ENCODE peak calls at places on chromosomes 16 and 17, in six cellular contexts. One of them, this sample, is unnamed.

GRCh38 chr17:83196973-83197880 is 117.8 kb downstream of the METRNL start:
- DNase-seq in GM06990: no peak
- DNase-seq in fibroblast of the aortic adventitia: peak
- DNase-seq in ascending aorta: peak
- DNase-seq in fibroblast of villous mesenchyme: no peak
- DNase-seq in tibial nerve: peak
- DNase-seq in this sample: no peak

GRCh38 chr17:77884019-77884418 is 74.5 kb upstream of the TNRC6C start:
- DNase-seq in GM06990: no peak
- DNase-seq in fibroblast of the aortic adventitia: peak
- DNase-seq in ascending aorta: no peak
- DNase-seq in fibroblast of villous mesenchyme: no peak
- DNase-seq in tibial nerve: no peak
- DNase-seq in this sample: no peak

GRCh38 chr17:80789356-80789902 is 202.2 kb upstream of the CHMP6 start:
- DNase-seq in GM06990: no peak
- DNase-seq in fibroblast of the aortic adventitia: peak
- DNase-seq in ascending aorta: no peak
- DNase-seq in fibroblast of villous mesenchyme: peak
- DNase-seq in tibial nerve: no peak
- DNase-seq in this sample: peak

GRCh38 chr17:81854974-81855774 is 5.2 kb downstream of the P4HB start:
- DNase-seq in GM06990: no peak
- DNase-seq in fibroblast of the aortic adventitia: peak
- DNase-seq in ascending aorta: no peak
- DNase-seq in fibroblast of villous mesenchyme: no peak
- DNase-seq in tibial nerve: no peak
- DNase-seq in this sample: no peak

GRCh38 chr16:23807028-23807427 is 28.8 kb upstream of the PRKCB start:
- DNase-seq in GM06990: no peak
- DNase-seq in fibroblast of the aortic adventitia: no peak
- DNase-seq in ascending aorta: no peak
- DNase-seq in fibroblast of villous mesenchyme: no peak
- DNase-seq in tibial nerve: no peak
- DNase-seq in this sample: no peak

GRCh38 chr17:79144090-79144610 is 69.5 kb downstream of the ENGASE start:
- DNase-seq in GM06990: no peak
- DNase-seq in fibroblast of the aortic adventitia: no peak
- DNase-seq in ascending aorta: no peak
- DNase-seq in fibroblast of villous mesenchyme: no peak
- DNase-seq in tibial nerve: no peak
- DNase-seq in this sample: no peak

GRCh38 chr17:4959261-4959965 is 8.2 kb downstream of the SPAG7 start:
- DNase-seq in GM06990: no peak
- DNase-seq in fibroblast of the aortic adventitia: no peak
- DNase-seq in ascending aorta: no peak
- DNase-seq in fibroblast of villous mesenchyme: no peak
- DNase-seq in tibial nerve: no peak
- DNase-seq in this sample: no peak

GRCh38 chr17:61454932-61455753 is 2.9 kb downstream of the TBX4 start:
- DNase-seq in GM06990: no peak
- DNase-seq in fibroblast of the aortic adventitia: no peak
- DNase-seq in ascending aorta: no peak
- DNase-seq in fibroblast of villous mesenchyme: peak
- DNase-seq in tibial nerve: no peak
- DNase-seq in this sample: no peak

GRCh38 chr17:77451894-77452852 is 311.4 kb downstream of the SEC14L1 start:
- DNase-seq in GM06990: no peak
- DNase-seq in fibroblast of the aortic adventitia: peak
- DNase-seq in ascending aorta: no peak
- DNase-seq in fibroblast of villous mesenchyme: peak
- DNase-seq in tibial nerve: peak
- DNase-seq in this sample: no peak

GRCh38 chr17:65099941-65100315 is 37.2 kb upstream of the RGS9 start:
- DNase-seq in GM06990: peak
- DNase-seq in fibroblast of the aortic adventitia: peak
- DNase-seq in ascending aorta: no peak
- DNase-seq in fibroblast of villous mesenchyme: no peak
- DNase-seq in tibial nerve: peak
- DNase-seq in this sample: peak

GRCh38 chr16:81551821-81552304 is 107.3 kb downstream of the CMIP start:
- DNase-seq in GM06990: no peak
- DNase-seq in fibroblast of the aortic adventitia: peak
- DNase-seq in ascending aorta: no peak
- DNase-seq in fibroblast of villous mesenchyme: peak
- DNase-seq in tibial nerve: no peak
- DNase-seq in this sample: no peak

GRCh38 chr17:72580321-72581127 is 459.7 kb downstream of the SOX9 start:
- DNase-seq in GM06990: no peak
- DNase-seq in fibroblast of the aortic adventitia: no peak
- DNase-seq in ascending aorta: no peak
- DNase-seq in fibroblast of villous mesenchyme: no peak
- DNase-seq in tibial nerve: no peak
- DNase-seq in this sample: no peak

GRCh38 chr16:57955572-57955971 is 15.4 kb downstream of the CNGB1 start:
- DNase-seq in GM06990: no peak
- DNase-seq in fibroblast of the aortic adventitia: no peak
- DNase-seq in ascending aorta: no peak
- DNase-seq in fibroblast of villous mesenchyme: peak
- DNase-seq in tibial nerve: no peak
- DNase-seq in this sample: no peak

GRCh38 chr17:36544049-36544319 is 735 bp upstream of the GGNBP2 start:
- DNase-seq in GM06990: no peak
- DNase-seq in fibroblast of the aortic adventitia: peak
- DNase-seq in ascending aorta: no peak
- DNase-seq in fibroblast of villous mesenchyme: no peak
- DNase-seq in tibial nerve: no peak
- DNase-seq in this sample: peak

GRCh38 chr16:4593069-4593468 is 21.6 kb downstream of the UBALD1 start:
- DNase-seq in GM06990: no peak
- DNase-seq in fibroblast of the aortic adventitia: no peak
- DNase-seq in ascending aorta: no peak
- DNase-seq in fibroblast of villous mesenchyme: no peak
- DNase-seq in tibial nerve: no peak
- DNase-seq in this sample: no peak

GRCh38 chr16:87234601-87235000 is 82.6 kb downstream of the C16orf95 start:
- DNase-seq in GM06990: no peak
- DNase-seq in fibroblast of the aortic adventitia: no peak
- DNase-seq in ascending aorta: no peak
- DNase-seq in fibroblast of villous mesenchyme: no peak
- DNase-seq in tibial nerve: no peak
- DNase-seq in this sample: no peak

GRCh38 chr16:87233928-87234327 is 83.3 kb downstream of the C16orf95 start:
- DNase-seq in GM06990: no peak
- DNase-seq in fibroblast of the aortic adventitia: peak
- DNase-seq in ascending aorta: no peak
- DNase-seq in fibroblast of villous mesenchyme: peak
- DNase-seq in tibial nerve: no peak
- DNase-seq in this sample: no peak

GRCh38 chr16:87238371-87238715 is 78.8 kb downstream of the C16orf95 start:
- DNase-seq in GM06990: no peak
- DNase-seq in fibroblast of the aortic adventitia: no peak
- DNase-seq in ascending aorta: no peak
- DNase-seq in fibroblast of villous mesenchyme: no peak
- DNase-seq in tibial nerve: no peak
- DNase-seq in this sample: no peak

GRCh38 chr16:87236516-87237115 is 80.6 kb downstream of the C16orf95 start:
- DNase-seq in GM06990: no peak
- DNase-seq in fibroblast of the aortic adventitia: no peak
- DNase-seq in ascending aorta: no peak
- DNase-seq in fibroblast of villous mesenchyme: no peak
- DNase-seq in tibial nerve: no peak
- DNase-seq in this sample: no peak

DNA sequence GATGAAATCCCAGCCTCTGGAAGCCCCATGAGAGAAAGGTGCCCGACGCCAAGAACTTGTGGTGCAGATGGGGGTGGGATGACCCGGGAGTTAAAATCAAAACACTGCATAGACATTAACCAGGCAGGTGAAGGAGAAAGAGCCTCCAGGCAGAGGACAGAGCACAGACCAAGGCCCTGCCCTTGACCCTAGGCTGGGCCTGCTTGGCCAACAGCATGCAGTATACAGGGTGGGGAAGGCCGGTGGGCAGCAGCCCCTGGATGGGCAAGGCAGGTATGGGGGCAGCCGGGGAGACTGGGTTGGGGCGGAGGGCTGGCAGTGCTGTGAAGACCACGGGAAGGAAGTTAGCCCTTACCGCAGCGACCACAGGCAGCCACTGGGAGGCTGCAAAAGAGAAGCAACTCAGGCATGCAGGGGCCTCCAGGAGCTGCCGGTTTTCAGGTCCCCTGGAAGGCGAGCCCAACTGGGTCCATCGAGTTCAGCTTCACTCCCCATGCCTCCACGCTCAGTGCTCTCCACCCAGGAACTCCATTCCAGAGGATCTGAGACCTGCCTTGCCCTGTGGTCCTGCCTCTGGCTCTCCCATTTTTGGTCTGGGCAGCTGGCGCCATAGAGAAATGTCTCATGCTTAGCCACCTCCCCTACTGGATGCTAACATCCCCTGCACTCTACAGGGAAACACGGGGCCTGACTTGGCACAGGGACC is 81.2 kb downstream of the C16orf95 start:
- DNase-seq in GM06990: peak
- DNase-seq in fibroblast of the aortic adventitia: no peak
- DNase-seq in ascending aorta: no peak
- DNase-seq in fibroblast of villous mesenchyme: no peak
- DNase-seq in tibial nerve: no peak
- DNase-seq in this sample: no peak
- TF ChIP-seq CTCF in GM06990: no peak
- TF ChIP-seq CTCF in fibroblast of the aortic adventitia: no peak
- TF ChIP-seq CTCF in ascending aorta: no peak
- TF ChIP-seq CTCF in fibroblast of villous mesenchyme: no peak
- TF ChIP-seq CTCF in tibial nerve: no peak
- TF ChIP-seq CTCF in this sample: no peak

DNA sequence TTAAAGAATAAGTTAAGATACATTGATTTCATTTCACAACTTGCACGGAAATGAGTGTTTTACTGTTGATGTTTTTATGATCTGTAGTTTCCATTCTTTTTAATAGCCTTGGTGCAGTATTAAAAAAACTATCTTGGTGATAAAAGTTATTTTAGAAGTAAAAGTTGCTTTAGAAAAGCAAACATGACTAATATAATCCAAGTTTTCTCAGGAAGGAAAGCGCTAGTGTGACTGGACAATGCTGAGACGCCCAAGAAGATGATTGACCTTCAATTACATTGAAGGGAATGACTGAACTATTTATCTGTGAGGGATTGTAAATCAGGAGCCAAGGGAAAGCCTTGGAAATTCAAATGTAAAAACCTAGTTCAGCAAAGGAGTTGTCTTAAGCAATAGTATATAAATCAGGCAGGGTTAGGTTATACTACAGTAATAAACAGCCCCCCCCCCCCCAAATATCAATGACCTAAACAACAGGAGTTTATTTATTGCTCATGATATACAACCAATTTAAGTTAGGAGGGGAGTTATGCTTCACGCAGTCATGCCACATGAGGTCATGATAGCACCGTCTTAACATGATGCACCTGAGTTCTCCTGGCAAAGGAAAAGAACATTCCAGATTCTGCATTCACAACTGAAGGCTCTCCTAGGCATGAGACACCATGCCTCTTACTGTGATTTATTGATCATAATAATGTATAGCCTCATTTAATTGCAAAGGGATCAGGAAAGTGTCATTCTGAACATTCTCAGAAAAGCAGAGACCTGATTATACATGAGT is 443.8 kb downstream of the CDH13 start:
- DNase-seq in GM06990: no peak
- DNase-seq in fibroblast of the aortic adventitia: no peak
- DNase-seq in ascending aorta: no peak
- DNase-seq in fibroblast of villous mesenchyme: peak
- DNase-seq in tibial nerve: no peak
- DNase-seq in this sample: no peak
- TF ChIP-seq CTCF in GM06990: no peak
- TF ChIP-seq CTCF in fibroblast of the aortic adventitia: no peak
- TF ChIP-seq CTCF in ascending aorta: no peak
- TF ChIP-seq CTCF in fibroblast of villous mesenchyme: no peak
- TF ChIP-seq CTCF in tibial nerve: no peak
- TF ChIP-seq CTCF in this sample: no peak

GRCh38 chr17:43908111-43908721 is 880 bp upstream of the MPP2 start:
- DNase-seq in GM06990: no peak
- DNase-seq in fibroblast of the aortic adventitia: peak
- DNase-seq in ascending aorta: peak
- DNase-seq in fibroblast of villous mesenchyme: peak
- DNase-seq in tibial nerve: peak
- DNase-seq in this sample: no peak
- TF ChIP-seq CTCF in GM06990: no peak
- TF ChIP-seq CTCF in fibroblast of the aortic adventitia: no peak
- TF ChIP-seq CTCF in ascending aorta: no peak
- TF ChIP-seq CTCF in fibroblast of villous mesenchyme: no peak
- TF ChIP-seq CTCF in tibial nerve: no peak
- TF ChIP-seq CTCF in this sample: no peak

GRCh38 chr16:85423186-85423550 is 190.0 kb upstream of the GSE1 start:
- DNase-seq in GM06990: no peak
- DNase-seq in fibroblast of the aortic adventitia: no peak
- DNase-seq in ascending aorta: no peak
- DNase-seq in fibroblast of villous mesenchyme: no peak
- DNase-seq in tibial nerve: no peak
- DNase-seq in this sample: no peak

GRCh38 chr16:85423631-85424030 is 189.5 kb upstream of the GSE1 start:
- DNase-seq in GM06990: no peak
- DNase-seq in fibroblast of the aortic adventitia: no peak
- DNase-seq in ascending aorta: no peak
- DNase-seq in fibroblast of villous mesenchyme: no peak
- DNase-seq in tibial nerve: no peak
- DNase-seq in this sample: no peak

GRCh38 chr16:85422374-85423185 is 190.5 kb upstream of the GSE1 start:
- DNase-seq in GM06990: no peak
- DNase-seq in fibroblast of the aortic adventitia: no peak
- DNase-seq in ascending aorta: no peak
- DNase-seq in fibroblast of villous mesenchyme: peak
- DNase-seq in tibial nerve: no peak
- DNase-seq in this sample: no peak

GRCh38 chr16:85425061-85425662 is 188.0 kb upstream of the GSE1 start:
- DNase-seq in GM06990: no peak
- DNase-seq in fibroblast of the aortic adventitia: no peak
- DNase-seq in ascending aorta: no peak
- DNase-seq in fibroblast of villous mesenchyme: no peak
- DNase-seq in tibial nerve: no peak
- DNase-seq in this sample: no peak

DNA sequence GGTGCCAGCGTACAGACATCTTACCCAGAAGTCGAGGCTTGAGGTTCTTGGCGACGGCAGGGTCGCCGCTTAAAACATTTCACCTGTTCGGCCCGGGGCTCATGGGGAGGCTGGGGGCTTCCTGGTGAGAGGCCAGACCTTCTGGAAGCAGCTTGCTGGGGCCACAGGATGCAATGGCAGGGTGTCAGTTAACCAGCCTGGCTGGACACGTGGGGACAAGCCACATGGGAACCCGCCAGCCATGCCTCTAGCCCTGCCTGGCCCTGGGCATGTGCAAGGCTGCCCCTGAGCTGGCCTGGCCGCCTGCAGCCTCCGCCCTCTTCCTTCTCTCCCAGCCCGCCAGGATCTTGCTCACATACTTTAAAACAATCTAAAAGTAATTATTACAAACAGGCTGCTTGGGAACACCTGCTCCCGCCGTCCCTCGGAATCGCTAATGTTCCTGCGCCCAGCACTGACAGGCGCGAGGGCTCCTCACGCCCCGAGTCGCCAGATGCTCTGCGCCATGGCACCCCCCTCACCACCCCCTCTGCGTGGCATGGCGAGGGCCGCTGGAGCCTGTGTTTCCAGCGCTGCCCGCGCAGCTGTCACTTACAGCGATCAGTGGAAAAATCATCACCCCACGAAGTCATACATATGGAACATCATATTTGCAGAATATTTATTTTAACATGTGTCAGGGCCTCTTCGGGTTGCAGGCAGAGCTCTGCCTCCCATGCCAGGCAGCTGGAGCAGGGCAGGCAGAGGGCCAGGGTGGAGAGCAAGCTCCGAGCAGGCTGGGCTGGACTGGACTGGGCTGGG is 188.7 kb upstream of the GSE1 start:
- DNase-seq in GM06990: no peak
- DNase-seq in fibroblast of the aortic adventitia: no peak
- DNase-seq in ascending aorta: no peak
- DNase-seq in fibroblast of villous mesenchyme: no peak
- DNase-seq in tibial nerve: no peak
- DNase-seq in this sample: no peak
- TF ChIP-seq CTCF in GM06990: no peak
- TF ChIP-seq CTCF in fibroblast of the aortic adventitia: no peak
- TF ChIP-seq CTCF in ascending aorta: no peak
- TF ChIP-seq CTCF in fibroblast of villous mesenchyme: no peak
- TF ChIP-seq CTCF in tibial nerve: no peak
- TF ChIP-seq CTCF in this sample: no peak

This sample was measured in GM10248.